ENCODE peak calls at places on chromosome 1, in ten cellular contexts. L is fibroblast of lung; A is aorta; M is effector memory CD4-positive, alpha-beta T cell; Y is CD4-positive, alpha-beta T cell; I is A549; S is DND-41; E is OCI-LY7; B is AG04450; W is cardiac muscle cell. O is an unnamed sample.

GRCh38 chr1:201719812-201720521 is 109.0 kb upstream of the IPO9 start:
- DNase-seq in L (peak), A (peak), M (no peak), Y (no peak), I (no peak), S (no peak), E (no peak), B (peak), W (peak), O (peak)

GRCh38 chr1:2124446-2125198 is 70.0 kb downstream of the FAAP20 start:
- DNase-seq in L (no peak), A (peak), M (no peak), Y (no peak), I (no peak), S (no peak), E (no peak), B (no peak), W (no peak), O (no peak)

GRCh38 chr1:217968085-217968484 is 317.0 kb upstream of the RRP15 start:
- DNase-seq in L (no peak), A (no peak), M (no peak), Y (no peak), I (no peak), S (no peak), E (no peak), B (no peak), W (no peak), O (no peak)

GRCh38 chr1:240766831-240767230 is 154.9 kb upstream of the GREM2 start:
- DNase-seq in L (no peak), A (no peak), M (no peak), Y (no peak), I (no peak), S (no peak), E (no peak), B (peak), W (no peak), O (no peak)

GRCh38 chr1:16371725-16372124 is 4.7 kb downstream of the SZRD1 start:
- DNase-seq in L (no peak), A (no peak), M (no peak), Y (no peak), I (peak), S (no peak), E (no peak), B (no peak), W (peak), O (no peak)

GRCh38 chr1:170725326-170725725 is 61.4 kb downstream of the PRRX1 start:
- DNase-seq in L (no peak), A (no peak), M (no peak), Y (no peak), I (no peak), S (no peak), E (no peak), B (no peak), W (no peak), O (no peak)

GRCh38 chr1:204653590-204654340 is 31.8 kb downstream of the LRRN2 start:
- DNase-seq in L (no peak), A (no peak), M (no peak), Y (no peak), I (no peak), S (no peak), E (no peak), B (no peak), W (no peak), O (no peak)

GRCh38 chr1:207838156-207839082 is 72.5 kb downstream of the CD34 start:
- DNase-seq in L (no peak), A (no peak), M (no peak), Y (no peak), I (no peak), S (no peak), E (no peak), B (no peak), W (peak), O (no peak)

GRCh38 chr1:64979358-64979757 is 13.0 kb upstream of the JAK1 start:
- DNase-seq in L (no peak), A (no peak), M (no peak), Y (no peak), I (no peak), S (no peak), E (no peak), B (no peak), W (no peak), O (no peak)

GRCh38 chr1:54272134-54272533 is 72.2 kb downstream of the MRPL37 start:
- DNase-seq in L (no peak), A (no peak), M (no peak), Y (no peak), I (no peak), S (no peak), E (no peak), B (no peak), W (no peak), O (no peak)

GRCh38 chr1:10899490-10900264 is 103.2 kb upstream of the CASZ1 start:
- DNase-seq in L (no peak), A (peak), M (no peak), Y (no peak), I (no peak), S (no peak), E (no peak), B (no peak), W (no peak), O (no peak)

GRCh38 chr1:183097438-183098051 is 74.3 kb downstream of the LAMC1 start:
- DNase-seq in L (peak), A (no peak), M (no peak), Y (no peak), I (no peak), S (no peak), E (no peak), B (peak), W (peak), O (no peak)

GRCh38 chr1:1216770-1217620 is 3.0 kb upstream of the TNFRSF4 start:
- DNase-seq in L (no peak), A (no peak), M (peak), Y (no peak), I (no peak), S (no peak), E (no peak), B (no peak), W (no peak), O (no peak)

GRCh38 chr1:67213164-67213563 is 46.9 kb downstream of the IL23R start:
- DNase-seq in L (peak), A (no peak), M (no peak), Y (no peak), I (peak), S (peak), E (peak), B (no peak), W (peak), O (peak)

GRCh38 chr1:226002667-226003501 is 3.7 kb upstream of the SDE2 start:
- DNase-seq in L (no peak), A (peak), M (no peak), Y (no peak), I (peak), S (peak), E (no peak), B (no peak), W (peak), O (peak)

GRCh38 chr1:18783705-18784522 is 75.5 kb downstream of the TAS1R2 start:
- DNase-seq in L (no peak), A (no peak), M (no peak), Y (no peak), I (no peak), S (no peak), E (no peak), B (no peak), W (peak), O (no peak)

GRCh38 chr1:91583326-91583755 is 82.7 kb downstream of the CDC7 start:
- DNase-seq in L (peak), A (no peak), M (no peak), Y (no peak), I (no peak), S (peak), E (no peak), B (peak), W (no peak), O (no peak)

GRCh38 chr1:63691672-63692425 is 82.0 kb upstream of the ROR1 start:
- DNase-seq in L (peak), A (no peak), M (no peak), Y (no peak), I (peak), S (peak), E (peak), B (peak), W (peak), O (peak)

GRCh38 chr1:201036188-201036834 is 12.8 kb upstream of the KIF21B start:
- DNase-seq in L (no peak), A (no peak), M (no peak), Y (no peak), I (no peak), S (no peak), E (no peak), B (no peak), W (no peak), O (no peak)

GRCh38 chr1:1858382-1859086 is 32.4 kb downstream of the GNB1 start:
- DNase-seq in L (peak), A (peak), M (peak), Y (peak), I (peak), S (peak), E (no peak), B (no peak), W (peak), O (peak)

DNA sequence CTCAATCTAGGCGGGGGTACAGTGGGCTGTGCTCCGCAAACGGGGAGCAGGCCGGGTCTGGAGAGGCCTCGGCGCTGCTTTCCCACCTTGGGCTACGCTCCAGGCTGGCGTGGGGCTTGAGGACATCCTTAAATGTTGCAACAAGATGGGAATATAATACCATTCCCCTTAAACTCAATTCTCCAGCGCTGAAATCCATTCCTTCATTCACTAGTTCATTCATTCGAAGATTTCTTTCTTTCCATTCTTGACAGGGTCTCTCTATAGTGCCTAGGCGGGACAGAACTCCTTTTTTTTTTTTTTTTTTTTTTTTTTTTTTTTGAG is 261 bp upstream of the DPM3 start:
- DNase-seq in L (no peak), A (no peak), M (no peak), Y (no peak), I (no peak), S (no peak), E (no peak), B (no peak), W (no peak), O (no peak)
- H3K27ac ChIP-seq in L (no peak), A (no peak), M (no peak), Y (no peak), I (peak), S (peak), E (no peak), B (no peak), W (no peak), O (peak)

DNA sequence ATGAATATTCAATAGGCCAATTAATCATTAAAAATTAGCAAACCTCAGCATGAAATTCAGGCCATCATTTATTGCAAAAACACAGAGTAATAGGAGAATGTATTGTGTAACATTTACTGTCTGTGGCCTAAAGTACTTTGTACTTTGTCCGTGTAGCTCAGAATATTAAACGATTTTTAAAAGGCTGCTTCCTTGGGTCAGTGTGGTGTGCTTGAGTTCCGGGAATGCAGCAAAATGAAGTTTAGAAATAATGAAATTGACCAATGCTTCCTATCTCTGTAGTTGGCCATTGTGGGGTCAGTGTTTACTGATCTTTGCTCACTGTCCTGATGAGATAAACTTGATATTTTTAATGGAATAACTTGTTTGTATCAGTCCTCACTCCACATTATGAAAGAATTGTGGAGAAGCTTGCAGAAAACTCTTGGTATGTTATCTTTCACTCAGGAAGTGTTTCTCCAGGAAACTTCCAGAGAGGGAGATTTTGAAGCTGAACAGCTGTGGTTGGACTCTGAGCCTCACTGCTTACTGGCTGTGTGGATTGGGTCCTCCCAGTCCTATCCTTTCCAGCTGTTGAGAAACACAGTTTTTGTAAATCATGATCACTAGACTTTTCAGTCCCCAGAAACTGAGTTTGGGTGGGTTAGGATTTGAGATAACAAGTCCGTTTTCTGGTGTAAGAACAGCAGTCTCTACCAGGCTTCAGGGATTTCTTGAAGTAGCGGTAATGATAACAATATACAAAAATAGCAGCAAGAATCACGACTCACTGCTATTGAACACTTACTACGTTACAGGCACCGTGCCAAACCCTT is 19.2 kb upstream of the MTARC1 start:
- DNase-seq in L (peak), A (no peak), M (no peak), Y (no peak), I (no peak), S (no peak), E (no peak), B (peak), W (peak), O (peak)
- H3K27ac ChIP-seq in L (no peak), A (no peak), M (no peak), Y (no peak), I (no peak), S (no peak), E (no peak), B (peak), W (peak), O (no peak)

GRCh38 chr1:22540311-22540710 is 23.0 kb upstream of the EPHA8 start:
- DNase-seq in L (no peak), A (no peak), M (no peak), Y (no peak), I (no peak), S (no peak), E (no peak), B (no peak), W (peak), O (no peak)
- H3K27ac ChIP-seq in L (no peak), A (no peak), M (no peak), Y (no peak), I (no peak), S (peak), E (peak), B (no peak), W (no peak), O (no peak)

GRCh38 chr1:206694151-206694550 is 9.4 kb downstream of the MAPKAPK2 start:
- DNase-seq in L (no peak), A (no peak), M (no peak), Y (no peak), I (no peak), S (no peak), E (no peak), B (no peak), W (no peak), O (no peak)
- H3K27ac ChIP-seq in L (no peak), A (peak), M (no peak), Y (no peak), I (no peak), S (no peak), E (no peak), B (no peak), W (peak), O (no peak)